ENCODE peak calls at places on chromosomes 6 and 20, in seven cellular contexts. P is HepG2, F is NB4, A is spleen, X is A549, H is body of pancreas, E is upper lobe of left lung. T is an unnamed sample.

GRCh38 chr20:17680128-17680835 is 1.8 kb downstream of the RRBP1 start:
- DNase-seq in P (peak), F (peak), A (peak), X (peak), H (peak), E (peak), T (peak)

GRCh38 chr6:10316327-10316726 is 98.5 kb downstream of the TFAP2A start:
- DNase-seq in P (no peak), F (no peak), A (no peak), X (no peak), H (no peak), E (peak), T (no peak)

GRCh38 chr6:31197559-31198305 is 27.2 kb upstream of the POU5F1 start:
- DNase-seq in P (peak), F (peak), A (peak), X (peak), H (peak), E (peak), T (peak)

GRCh38 chr20:33442136-33443005 is 1.2 kb downstream of the SNTA1 start:
- DNase-seq in P (no peak), F (peak), A (peak), X (no peak), H (no peak), E (no peak), T (peak)

GRCh38 chr6:20673458-20673857 is 139.2 kb downstream of the CDKAL1 start:
- DNase-seq in P (no peak), F (no peak), A (no peak), X (no peak), H (no peak), E (no peak), T (no peak)

GRCh38 chr6:16999486-17000436 is 102.1 kb upstream of the STMND1 start:
- DNase-seq in P (no peak), F (no peak), A (no peak), X (peak), H (peak), E (no peak), T (no peak)

GRCh38 chr6:163048345-163048744 is 320.6 kb downstream of the PACRG start:
- DNase-seq in P (no peak), F (no peak), A (no peak), X (no peak), H (no peak), E (no peak), T (no peak)

GRCh38 chr6:21984135-21984534 is 312.7 kb downstream of the PRL start:
- DNase-seq in P (no peak), F (no peak), A (no peak), X (no peak), H (no peak), E (no peak), T (no peak)

GRCh38 chr20:29409833-29410804 is 1847.3 kb upstream of the DEFB115 start:
- DNase-seq in P (no peak), F (no peak), A (no peak), X (no peak), H (peak), E (peak), T (no peak)

GRCh38 chr20:59324441-59324840 is 24.0 kb downstream of the EDN3 start:
- DNase-seq in P (no peak), F (no peak), A (no peak), X (no peak), H (no peak), E (no peak), T (no peak)

GRCh38 chr6:26020983-26021349 is 58.4 kb downstream of the TRIM38 start:
- DNase-seq in P (no peak), F (peak), A (peak), X (peak), H (peak), E (peak), T (peak)

GRCh38 chr20:5608448-5609161 is 141.6 kb upstream of the SHLD1 start:
- DNase-seq in P (no peak), F (peak), A (no peak), X (peak), H (no peak), E (no peak), T (no peak)

GRCh38 chr6:12516070-12516469 is 200.5 kb upstream of the PHACTR1 start:
- DNase-seq in P (no peak), F (no peak), A (no peak), X (no peak), H (peak), E (no peak), T (no peak)

GRCh38 chr6:151338816-151339215 is 52.5 kb downstream of the ZBTB2 start:
- DNase-seq in P (no peak), F (no peak), A (no peak), X (no peak), H (no peak), E (no peak), T (no peak)

GRCh38 chr20:31515775-31516107 is 1.5 kb downstream of the HM13 start:
- DNase-seq in P (no peak), F (peak), A (no peak), X (no peak), H (peak), E (no peak), T (no peak)

GRCh38 chr6:142845143-142845571 is 99.8 kb downstream of the HIVEP2 start:
- DNase-seq in P (no peak), F (peak), A (no peak), X (no peak), H (no peak), E (no peak), T (no peak)

GRCh38 chr20:11301699-11302098 is 616.0 kb upstream of the BTBD3 start:
- DNase-seq in P (no peak), F (no peak), A (no peak), X (no peak), H (no peak), E (no peak), T (no peak)

GRCh38 chr6:132683543-132683942 is 24.6 kb upstream of the TAAR1 start:
- DNase-seq in P (peak), F (peak), A (no peak), X (no peak), H (no peak), E (no peak), T (no peak)

GRCh38 chr20:50401587-50402343 is 108.4 kb upstream of the PTPN1 start:
- DNase-seq in P (no peak), F (no peak), A (no peak), X (no peak), H (no peak), E (no peak), T (no peak)

GRCh38 chr6:170257376-170257775 is 33.5 kb downstream of the DLL1 start:
- DNase-seq in P (no peak), F (no peak), A (peak), X (no peak), H (no peak), E (no peak), T (no peak)

GRCh38 chr20:44626278-44626677 is 25.2 kb downstream of the ADA start:
- DNase-seq in P (no peak), F (no peak), A (no peak), X (no peak), H (no peak), E (no peak), T (no peak)

GRCh38 chr6:149830731-149831379 is 33.3 kb downstream of the LRP11 start:
- DNase-seq in P (no peak), F (no peak), A (no peak), X (no peak), H (no peak), E (no peak), T (no peak)

GRCh38 chr6:159692303-159693127 is 526 bp downstream of the SOD2 start:
- DNase-seq in P (peak), F (peak), A (peak), X (peak), H (peak), E (no peak), T (peak)

GRCh38 chr20:63132715-63133471 is 83.0 kb downstream of the YTHDF1 start:
- DNase-seq in P (no peak), F (no peak), A (peak), X (no peak), H (no peak), E (peak), T (no peak)

GRCh38 chr20:1130849-1131248 is 12.4 kb downstream of the PSMF1 start:
- DNase-seq in P (no peak), F (peak), A (peak), X (no peak), H (peak), E (peak), T (no peak)

GRCh38 chr20:25984933-25985332 is 288.3 kb upstream of the ZNF337 start:
- DNase-seq in P (no peak), F (no peak), A (peak), X (no peak), H (peak), E (peak), T (no peak)

GRCh38 chr20:13229538-13229937 is 8.5 kb downstream of the ISM1 start:
- DNase-seq in P (no peak), F (no peak), A (no peak), X (no peak), H (no peak), E (no peak), T (no peak)

GRCh38 chr20:13223731-13224130 is 2.7 kb downstream of the ISM1 start:
- DNase-seq in P (no peak), F (no peak), A (no peak), X (no peak), H (no peak), E (no peak), T (no peak)

GRCh38 chr20:13222319-13222716 is 1.2 kb downstream of the ISM1 start:
- DNase-seq in P (no peak), F (no peak), A (no peak), X (no peak), H (no peak), E (no peak), T (no peak)

GRCh38 chr20:13228771-13229170 is 7.7 kb downstream of the ISM1 start:
- DNase-seq in P (no peak), F (no peak), A (no peak), X (no peak), H (no peak), E (no peak), T (no peak)

GRCh38 chr20:13226367-13226766 is 5.3 kb downstream of the ISM1 start:
- DNase-seq in P (no peak), F (no peak), A (no peak), X (no peak), H (no peak), E (no peak), T (no peak)
- TF ChIP-seq POLR2A in P (no peak), F (no peak), A (no peak), X (no peak), H (no peak), E (no peak), T (no peak)

DNA sequence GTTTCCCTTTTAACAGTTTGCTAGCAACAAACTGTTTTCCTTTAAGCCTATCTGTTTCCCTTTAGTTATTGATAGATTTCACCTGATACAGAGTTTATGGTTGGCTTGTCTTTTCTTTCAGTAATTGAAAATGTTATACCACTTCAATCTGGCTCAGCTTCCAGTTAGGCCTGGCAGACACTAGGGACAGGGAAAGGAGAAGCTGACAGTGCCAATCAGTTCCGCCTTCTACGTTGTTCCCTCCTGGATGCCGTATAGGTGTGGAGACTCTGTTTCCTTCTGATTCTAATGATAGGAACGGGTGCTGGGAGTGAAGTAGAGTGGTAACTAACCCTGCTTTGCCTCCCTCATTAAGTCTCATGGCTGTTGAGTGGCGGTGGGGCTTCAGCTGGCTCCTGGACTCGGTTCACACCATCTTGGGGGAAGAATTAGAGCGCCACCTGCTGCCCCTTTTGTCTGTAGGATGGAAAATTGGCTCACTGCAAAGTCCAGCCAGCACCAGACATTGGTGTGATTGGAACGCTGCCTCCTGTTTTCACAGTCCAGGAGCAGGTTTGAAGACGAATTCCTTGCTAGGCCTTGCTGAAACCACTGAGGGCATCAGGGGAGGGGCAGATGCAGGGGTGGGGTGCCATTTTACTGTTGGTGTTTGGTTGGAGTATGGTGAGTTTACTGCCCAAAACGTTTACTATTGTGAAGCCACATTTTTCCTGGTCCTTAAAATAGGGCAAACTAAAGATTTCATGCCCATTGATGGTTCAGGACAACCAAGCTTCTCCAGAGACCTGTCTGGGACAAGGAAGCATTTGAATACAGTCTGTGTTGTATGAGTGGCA is 1729.5 kb downstream of the GRIK2 start:
- DNase-seq in P (peak), F (peak), A (no peak), X (peak), H (peak), E (no peak), T (no peak)
- TF ChIP-seq CTCF in P (peak), F (peak), A (no peak), X (peak), H (no peak), E (peak), T (no peak)

GRCh38 chr6:108618623-108619152 is 58.0 kb downstream of the FOXO3 start:
- DNase-seq in P (no peak), F (no peak), A (no peak), X (no peak), H (no peak), E (no peak), T (no peak)
- H3K4me3 ChIP-seq in P (no peak), F (no peak), A (no peak), X (no peak), H (no peak), E (no peak), T (no peak)

GRCh38 chr20:53736757-53737403 is 143.2 kb upstream of the ZNF217 start:
- DNase-seq in P (no peak), F (peak), A (no peak), X (no peak), H (peak), E (no peak), T (no peak)

GRCh38 chr20:53739799-53740785 is 146.5 kb upstream of the ZNF217 start:
- DNase-seq in P (no peak), F (peak), A (no peak), X (no peak), H (peak), E (no peak), T (no peak)

GRCh38 chr20:53738945-53739798 is 145.5 kb upstream of the ZNF217 start:
- DNase-seq in P (no peak), F (peak), A (no peak), X (peak), H (peak), E (no peak), T (no peak)

GRCh38 chr20:53737404-53738038 is 143.9 kb upstream of the ZNF217 start:
- DNase-seq in P (no peak), F (peak), A (no peak), X (no peak), H (no peak), E (no peak), T (no peak)

DNA sequence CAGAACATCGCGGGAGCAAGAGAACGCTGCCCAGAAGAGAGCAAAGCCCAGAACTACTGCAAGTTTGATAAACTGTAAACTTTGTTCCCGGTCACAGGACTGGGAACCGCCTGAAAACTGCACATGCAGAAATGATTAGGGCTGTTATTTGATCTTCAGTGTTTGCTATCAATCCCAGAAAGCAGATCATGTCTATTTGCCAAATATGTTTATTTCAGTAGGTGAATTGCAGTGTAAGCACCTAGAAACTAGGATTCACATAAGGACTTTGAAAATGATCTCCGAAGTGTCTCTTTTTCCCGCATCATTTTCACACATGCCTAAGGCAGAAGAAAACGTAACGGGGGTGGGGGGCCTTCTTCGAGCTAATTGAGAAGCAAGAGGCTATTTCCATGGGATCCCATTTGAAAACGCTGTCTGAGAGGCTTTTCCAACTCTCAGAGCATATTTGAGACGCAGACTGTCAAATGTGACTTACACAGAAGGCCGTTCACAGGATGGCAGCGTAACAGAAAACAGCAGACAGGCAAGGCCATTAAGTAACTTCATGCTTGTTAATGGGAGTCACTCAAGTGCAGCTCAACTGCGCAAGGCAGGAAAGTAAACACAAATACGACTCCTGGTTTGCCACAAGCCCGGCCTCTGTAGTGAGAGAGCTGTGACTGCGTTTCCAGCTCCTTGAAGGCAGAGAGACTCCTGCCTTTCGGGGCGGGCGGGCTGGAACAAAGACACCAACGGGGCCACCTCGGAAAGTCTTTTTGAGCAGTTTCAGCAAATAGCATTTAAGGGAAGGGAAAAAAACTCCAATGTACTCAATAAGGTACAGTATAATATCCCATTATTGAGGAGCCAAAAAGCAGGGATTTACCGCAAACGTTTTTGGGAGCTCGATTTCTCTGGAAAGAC is 144.7 kb upstream of the ZNF217 start:
- DNase-seq in P (peak), F (peak), A (no peak), X (peak), H (peak), E (no peak), T (peak)
- TF ChIP-seq POLR2A in P (peak), F (peak), A (no peak), X (peak), H (peak), E (peak), T (no peak)

DNA sequence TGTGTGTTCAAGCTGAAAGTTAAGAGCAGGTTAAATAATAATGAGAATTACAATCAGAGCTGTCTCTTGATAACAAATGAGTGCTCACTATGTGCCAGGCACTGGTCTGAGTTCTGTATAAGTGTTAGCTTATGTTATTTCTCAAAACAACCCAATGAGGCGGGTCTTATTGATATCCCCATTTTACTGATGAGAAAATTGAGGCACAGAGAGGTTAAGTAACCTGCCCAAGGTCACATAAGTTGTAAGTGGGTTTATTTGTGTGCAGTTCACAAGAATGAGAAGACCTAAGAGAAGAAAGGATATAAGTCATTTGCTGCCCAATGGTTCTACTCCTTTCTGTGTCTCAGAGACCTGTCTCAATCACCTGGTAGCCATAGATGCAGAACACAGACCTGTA is 34.1 kb upstream of the ARMH2 start:
- DNase-seq in P (no peak), F (no peak), A (no peak), X (no peak), H (no peak), E (no peak), T (no peak)
- TF ChIP-seq CTCF in P (no peak), F (no peak), A (no peak), X (no peak), H (no peak), E (no peak), T (no peak)

GRCh38 chr20:35881676-35882075 is 72.6 kb downstream of the SCAND1 start:
- DNase-seq in P (no peak), F (no peak), A (no peak), X (no peak), H (no peak), E (no peak), T (no peak)

GRCh38 chr20:35884541-35884865 is 69.8 kb downstream of the SCAND1 start:
- DNase-seq in P (no peak), F (no peak), A (no peak), X (no peak), H (no peak), E (no peak), T (no peak)

GRCh38 chr20:35885212-35885611 is 69.1 kb downstream of the SCAND1 start:
- DNase-seq in P (no peak), F (no peak), A (no peak), X (no peak), H (no peak), E (no peak), T (no peak)

GRCh38 chr20:35883778-35884540 is 70.3 kb downstream of the SCAND1 start:
- DNase-seq in P (peak), F (peak), A (peak), X (peak), H (peak), E (no peak), T (peak)

GRCh38 chr20:35883341-35883777 is 70.9 kb downstream of the SCAND1 start:
- DNase-seq in P (no peak), F (no peak), A (no peak), X (no peak), H (no peak), E (no peak), T (no peak)
- H3K4me3 ChIP-seq in P (no peak), F (no peak), A (no peak), X (peak), H (no peak), E (no peak), T (no peak)

GRCh38 chr20:38421915-38422314 is 13.2 kb downstream of the SNHG17 start:
- DNase-seq in P (no peak), F (no peak), A (no peak), X (no peak), H (no peak), E (no peak), T (no peak)

GRCh38 chr20:38426006-38426405 is 9.1 kb downstream of the SNHG17 start:
- DNase-seq in P (peak), F (peak), A (no peak), X (peak), H (peak), E (no peak), T (no peak)

GRCh38 chr20:38423541-38423940 is 11.6 kb downstream of the SNHG17 start:
- DNase-seq in P (no peak), F (no peak), A (no peak), X (no peak), H (no peak), E (no peak), T (no peak)

GRCh38 chr20:38426498-38426897 is 8.6 kb downstream of the SNHG17 start:
- DNase-seq in P (no peak), F (no peak), A (no peak), X (no peak), H (no peak), E (no peak), T (no peak)

GRCh38 chr20:38424404-38424803 is 10.7 kb downstream of the SNHG17 start:
- DNase-seq in P (no peak), F (no peak), A (no peak), X (no peak), H (no peak), E (no peak), T (no peak)
- TF ChIP-seq POLR2A in P (peak), F (no peak), A (no peak), X (no peak), H (no peak), E (no peak), T (no peak)

GRCh38 chr6:157339432-157339831 is 16.1 kb upstream of the TMEM242 start:
- DNase-seq in P (no peak), F (no peak), A (no peak), X (no peak), H (no peak), E (no peak), T (no peak)
- TF ChIP-seq CTCF in P (peak), F (peak), A (no peak), X (no peak), H (no peak), E (no peak), T (no peak)